ENCODE peak calls at places on chromosomes 1 and 21, in four cellular contexts. N is hippocampal formation, V is stromal cell of bone marrow, P is Right ventricle myocardium superior. M is an unnamed sample.

GRCh38 chr1:95994643-95995042 is 726.9 kb upstream of the PTBP2 start:
- DNase-seq in N (no peak), V (no peak), P (no peak), M (no peak)

GRCh38 chr1:114167226-114167625 is 13.6 kb upstream of the SYT6 start:
- DNase-seq in N (no peak), V (no peak), P (no peak), M (no peak)

GRCh38 chr21:36517366-36518075 is 37.6 kb upstream of the CLDN14 start:
- DNase-seq in N (no peak), V (no peak), P (no peak), M (no peak)

GRCh38 chr1:162153374-162153773 is 83.9 kb downstream of the NOS1AP start:
- DNase-seq in N (no peak), V (no peak), P (no peak), M (no peak)

GRCh38 chr1:77513839-77514763 is 168.4 kb downstream of the ZZZ3 start:
- DNase-seq in N (peak; percentile 86), V (no peak), P (no peak), M (peak; percentile 75)

GRCh38 chr1:117589531-117589930 is 16.3 kb upstream of the TENT5C start:
- DNase-seq in N (no peak), V (no peak), P (no peak), M (no peak)

GRCh38 chr1:231091853-231092301 is 51.8 kb upstream of the FAM89A start:
- DNase-seq in N (no peak), V (no peak), P (no peak), M (peak; percentile 0)

GRCh38 chr21:16307256-16307655 is 577.5 kb downstream of the USP25 start:
- DNase-seq in N (peak; percentile 64), V (no peak), P (no peak), M (no peak)

GRCh38 chr21:41664881-41665765 is 101.7 kb downstream of the RIPK4 start:
- DNase-seq in N (no peak), V (peak; percentile 84), P (no peak), M (no peak)

GRCh38 chr1:198118136-198118535 is 38.7 kb upstream of the NEK7 start:
- DNase-seq in N (no peak), V (peak; percentile 97), P (peak; percentile 75), M (peak; percentile 95)

GRCh38 chr1:22108343-22109135 is 34.4 kb downstream of the WNT4 start:
- DNase-seq in N (no peak), V (no peak), P (no peak), M (no peak)

GRCh38 chr1:114199017-114199594 is 45.4 kb upstream of the SYT6 start:
- DNase-seq in N (no peak), V (no peak), P (no peak), M (no peak)

GRCh38 chr21:40841524-40842196 is 5.3 kb downstream of the DSCAM start:
- DNase-seq in N (peak; percentile 48), V (no peak), P (peak; percentile 59), M (no peak)

M was measured in AG09319.